ENCODE peak calls at places on chromosomes 11 and 22, in six cellular contexts. W, D, P, J, H and E are unnamed samples.

GRCh38 chr11:66951927-66952337 is 6.3 kb downstream of the PC start:
- DNase-seq in W (peak; percentile 51), D (peak; percentile 60), P (no peak), J (no peak), H (no peak), E (no peak)

GRCh38 chr11:70854201-70854600 is 398.2 kb downstream of the SHANK2 start:
- DNase-seq in W (no peak), D (no peak), P (no peak), J (no peak), H (no peak), E (no peak)

GRCh38 chr22:48223488-48224190 is 1461.2 kb downstream of the TBC1D22A start:
- DNase-seq in W (no peak), D (no peak), P (peak; percentile 11), J (no peak), H (no peak), E (no peak)

GRCh38 chr11:96204721-96205459 is 138.1 kb downstream of the MAML2 start:
- DNase-seq in W (no peak), D (no peak), P (no peak), J (no peak), H (no peak), E (no peak)

GRCh38 chr11:27830206-27830605 is 130.0 kb upstream of the BDNF start:
- DNase-seq in W (peak; percentile 9), D (no peak), P (no peak), J (no peak), H (no peak), E (no peak)

GRCh38 chr11:118437736-118438125 is 1.4 kb downstream of the KMT2A start:
- DNase-seq in W (no peak), D (no peak), P (no peak), J (peak; percentile 54), H (no peak), E (no peak)

GRCh38 chr22:30879398-30879797 is 89.2 kb downstream of the MORC2 start:
- DNase-seq in W (no peak), D (no peak), P (no peak), J (peak; percentile 10), H (no peak), E (no peak)

GRCh38 chr11:82869657-82870056 is 30.6 kb downstream of the PRCP start:
- DNase-seq in W (peak; percentile 41), D (no peak), P (no peak), J (no peak), H (no peak), E (no peak)

GRCh38 chr22:28034760-28035401 is 115.8 kb upstream of the PITPNB start:
- DNase-seq in W (peak; percentile 75), D (peak; percentile 58), P (peak; percentile 47), J (peak; percentile 91), H (no peak), E (peak; percentile 64)

GRCh38 chr22:39135092-39135896 is 17.2 kb downstream of the CBX7 start:
- DNase-seq in W (peak; percentile 50), D (no peak), P (peak; percentile 12), J (no peak), H (no peak), E (no peak)

GRCh38 chr11:10376061-10376460 is 71.2 kb downstream of the ADM start:
- DNase-seq in W (peak; percentile 85), D (no peak), P (no peak), J (peak; percentile 78), H (no peak), E (no peak)

GRCh38 chr22:37538590-37539357 is 19.6 kb upstream of the CARD10 start:
- DNase-seq in W (peak; percentile 94), D (peak; percentile 79), P (peak; percentile 90), J (peak; percentile 98), H (peak; percentile 84), E (peak; percentile 77)

GRCh38 chr11:59857444-59858434 is 8.5 kb downstream of the TCN1 start:
- DNase-seq in W (no peak), D (no peak), P (no peak), J (no peak), H (no peak), E (no peak)

GRCh38 chr11:125091247-125091876 is 20.1 kb downstream of the TMEM218 start:
- DNase-seq in W (peak; percentile 73), D (peak; percentile 36), P (no peak), J (no peak), H (no peak), E (no peak)

GRCh38 chr11:2041963-2042362 is 44.3 kb upstream of the H19 start:
- DNase-seq in W (no peak), D (no peak), P (no peak), J (no peak), H (no peak), E (no peak)